ENCODE peak calls at places on chromosomes 3 and 15, in five cellular contexts. O is fibroblast of lung, J is AG04450, F is brain microvascular endothelial cell, Z is uterus. N is an unnamed sample.

GRCh38 chr3:168467085-168467714 is 371.5 kb upstream of the GOLIM4 start:
- DNase-seq in O (peak; percentile 33), J (peak; percentile 42), F (peak; percentile 74), Z (no peak), N (peak; percentile 85)

GRCh38 chr3:110576962-110577361 is 494.7 kb upstream of the NECTIN3 start:
- DNase-seq in O (peak; percentile 92), J (peak; percentile 76), F (peak; percentile 80), Z (no peak), N (peak; percentile 93)

GRCh38 chr3:142734834-142735233 is 11.0 kb downstream of the TRPC1 start:
- DNase-seq in O (no peak), J (no peak), F (no peak), Z (no peak), N (no peak)

GRCh38 chr15:89463113-89463512 is 33.3 kb downstream of the RHCG start:
- DNase-seq in O (no peak), J (no peak), F (no peak), Z (no peak), N (no peak)

GRCh38 chr3:184616416-184616815 is 54.8 kb downstream of the EPHB3 start:
- DNase-seq in O (peak; percentile 36), J (no peak), F (no peak), Z (no peak), N (no peak)

GRCh38 chr15:69805248-69805953 is 292.3 kb downstream of the TLE3 start:
- DNase-seq in O (no peak), J (no peak), F (no peak), Z (no peak), N (no peak)

GRCh38 chr3:48500656-48501055 is 3.3 kb downstream of the SHISA5 start:
- DNase-seq in O (no peak), J (no peak), F (no peak), Z (no peak), N (no peak)

GRCh38 chr15:77836116-77836798 is 203.5 kb upstream of the LINGO1 start:
- DNase-seq in O (peak; percentile 40), J (no peak), F (peak; percentile 17), Z (no peak), N (peak; percentile 28)

GRCh38 chr15:96849501-96849900 is 519.0 kb downstream of the NR2F2 start:
- DNase-seq in O (peak; percentile 63), J (peak; percentile 11), F (peak; percentile 92), Z (no peak), N (no peak)

GRCh38 chr15:67820992-67821783 is 4.1 kb upstream of the SKOR1 start:
- DNase-seq in O (peak; percentile 54), J (no peak), F (no peak), Z (peak; percentile 45), N (peak; percentile 77)

GRCh38 chr15:48103647-48104046 is 17.1 kb upstream of the SLC24A5 start:
- DNase-seq in O (no peak), J (no peak), F (no peak), Z (no peak), N (no peak)

GRCh38 chr3:180252683-180253082 is 215.9 kb upstream of the PEX5L start:
- DNase-seq in O (no peak), J (no peak), F (no peak), Z (no peak), N (no peak)

GRCh38 chr3:132569153-132569552 is 27.9 kb upstream of the ACKR4 start:
- DNase-seq in O (peak; percentile 29), J (no peak), F (no peak), Z (no peak), N (peak; percentile 68)

GRCh38 chr3:82261637-82262036 is 500.2 kb upstream of the GBE1 start:
- DNase-seq in O (no peak), J (no peak), F (no peak), Z (no peak), N (no peak)

GRCh38 chr3:139774570-139775302 is 97.0 kb upstream of the NMNAT3 start:
- DNase-seq in O (peak; percentile 88), J (no peak), F (peak; percentile 70), Z (no peak), N (peak; percentile 41)

GRCh38 chr3:182533394-182533793 is 259.9 kb upstream of the ATP11B start:
- DNase-seq in O (no peak), J (no peak), F (no peak), Z (no peak), N (no peak)

GRCh38 chr3:173501941-173502489 is 104.5 kb downstream of the NLGN1 start:
- DNase-seq in O (peak; percentile 71), J (no peak), F (no peak), Z (no peak), N (peak; percentile 5)

GRCh38 chr15:37679627-37680026 is 254.8 kb upstream of the TMCO5A start:
- DNase-seq in O (no peak), J (no peak), F (no peak), Z (no peak), N (no peak)

GRCh38 chr3:181741428-181741827 is 29.7 kb downstream of the SOX2 start:
- DNase-seq in O (no peak), J (no peak), F (no peak), Z (no peak), N (no peak)

GRCh38 chr3:196792771-196793170 is 53.1 kb downstream of the PAK2 start:
- DNase-seq in O (peak; percentile 60), J (no peak), F (no peak), Z (no peak), N (peak; percentile 36)

GRCh38 chr15:90143176-90143655 is 40.9 kb upstream of the IDH2 start:
- DNase-seq in O (peak; percentile 34), J (no peak), F (peak; percentile 27), Z (peak; percentile 27), N (peak; percentile 18)

GRCh38 chr3:64686446-64686908 is 1.3 kb downstream of the ADAMTS9 start:
- DNase-seq in O (peak; percentile 67), J (no peak), F (peak; percentile 60), Z (no peak), N (no peak)

GRCh38 chr3:52299815-52300611 is 12.4 kb downstream of the GLYCTK start:
- DNase-seq in O (peak; percentile 37), J (no peak), F (peak; percentile 39), Z (peak; percentile 42), N (peak; percentile 25)

GRCh38 chr3:122200681-122201080 is 17.2 kb downstream of the CASR start:
- DNase-seq in O (no peak), J (no peak), F (no peak), Z (no peak), N (no peak)

GRCh38 chr15:96404560-96404959 is 74.1 kb downstream of the NR2F2 start:
- DNase-seq in O (no peak), J (no peak), F (no peak), Z (no peak), N (no peak)

GRCh38 chr3:78287085-78287484 is 1247.2 kb downstream of the ROBO2 start:
- DNase-seq in O (peak; percentile 65), J (no peak), F (no peak), Z (no peak), N (no peak)

GRCh38 chr15:52078876-52079700 is 33.5 kb downstream of the BCL2L10 start:
- DNase-seq in O (peak; percentile 49), J (no peak), F (peak; percentile 48), Z (peak; percentile 62), N (peak; percentile 83)
- H3K4me3 ChIP-seq in O (no peak overlapping the region), J (no peak overlapping the region), F (no peak overlapping the region), Z (no peak overlapping the region), N (no peak overlapping the region)

DNA sequence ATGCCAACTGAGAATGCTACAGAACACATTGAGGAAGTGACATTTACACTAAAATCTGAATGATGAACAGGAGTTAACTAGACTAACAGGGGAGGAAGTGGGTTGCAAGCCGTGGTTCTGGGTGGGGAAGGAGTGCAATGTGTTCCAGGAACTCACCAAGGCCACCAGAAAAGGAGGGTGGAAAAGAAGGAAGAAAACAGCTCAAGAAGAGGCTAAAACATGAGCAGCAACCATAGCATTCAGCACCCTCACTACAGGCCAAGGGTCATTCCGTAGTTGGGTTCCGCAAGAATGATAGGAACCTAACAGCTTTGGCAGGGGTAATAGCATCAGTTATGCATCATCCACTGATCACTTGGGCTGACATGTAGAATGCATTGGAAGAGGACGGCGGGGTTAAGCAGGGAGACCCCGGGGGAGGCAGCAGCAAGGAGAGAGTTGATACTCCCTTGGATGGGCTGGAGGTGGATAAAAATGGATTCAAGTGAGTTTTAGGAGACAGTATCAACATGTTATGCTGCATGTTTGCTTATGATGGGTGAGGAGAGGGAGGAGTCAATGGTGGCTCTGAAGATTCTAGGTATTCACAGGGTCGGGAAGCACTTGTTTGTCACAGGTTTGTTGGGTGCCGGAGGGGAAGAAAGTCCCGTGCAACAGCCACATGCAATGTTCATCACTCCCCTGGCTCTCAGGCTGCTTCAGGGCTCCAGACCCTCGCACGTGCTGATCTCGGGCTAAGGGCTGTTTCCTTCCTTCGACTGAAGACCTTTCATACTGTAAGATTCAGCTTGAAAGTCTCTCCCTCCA is 53.2 kb downstream of the LIPC start:
- DNase-seq in O (no peak), J (no peak), F (no peak), Z (no peak), N (no peak)
- H3K4me3 ChIP-seq in O (no peak overlapping the region), J (no peak overlapping the region), F (no peak overlapping the region), Z (no peak overlapping the region), N (no peak overlapping the region)

GRCh38 chr3:130907966-130908365 is 14.1 kb downstream of the ATP2C1 start:
- DNase-seq in O (no peak), J (no peak), F (no peak), Z (no peak), N (no peak)
- H3K4me3 ChIP-seq in O (no peak overlapping the region), J (no peak overlapping the region), F (no peak overlapping the region), Z (no peak overlapping the region), N (no peak overlapping the region)

GRCh38 chr3:95612611-95613010 is 1201.8 kb upstream of the EPHA6 start:
- DNase-seq in O (no peak), J (no peak), F (no peak), Z (no peak), N (no peak)

GRCh38 chr3:95613993-95614392 is 1200.4 kb upstream of the EPHA6 start:
- DNase-seq in O (no peak), J (no peak), F (no peak), Z (no peak), N (no peak)

DNA sequence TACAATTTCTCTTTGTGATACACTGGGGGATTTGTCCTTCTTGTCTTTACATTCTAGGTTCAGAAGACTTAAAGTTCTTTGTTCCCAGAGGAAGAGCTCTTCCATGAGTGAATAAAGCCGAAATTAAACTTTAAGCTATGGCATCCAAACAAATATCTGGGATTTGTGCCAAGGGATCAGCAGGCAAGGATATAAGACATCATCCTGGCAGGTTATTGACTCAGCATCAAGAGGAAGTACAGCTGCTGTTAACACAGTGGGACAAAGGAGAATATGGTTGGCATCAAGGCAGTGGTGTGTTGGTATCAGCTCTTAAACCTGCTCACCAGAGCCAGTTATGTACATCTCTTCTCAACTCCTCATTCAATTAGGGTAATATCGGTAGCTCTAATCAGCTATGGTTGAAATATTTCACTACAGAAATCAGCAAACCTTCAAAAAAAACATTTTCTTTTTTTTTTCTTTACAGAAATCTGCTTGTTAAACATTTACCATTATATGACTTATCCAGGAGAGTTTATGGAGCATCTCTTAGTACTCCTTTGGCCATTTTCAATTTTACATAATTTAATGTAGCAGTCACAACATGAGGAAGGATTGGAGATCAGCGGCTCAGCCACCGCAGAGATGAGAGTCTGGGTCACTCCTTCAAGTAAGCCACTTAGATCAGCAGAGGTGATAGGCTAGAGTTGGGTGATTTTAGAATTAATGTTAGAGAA is 1198.6 kb upstream of the EPHA6 start:
- DNase-seq in O (no peak), J (no peak), F (no peak), Z (no peak), N (no peak)
- H3K4me3 ChIP-seq in O (no peak overlapping the region), J (no peak overlapping the region), F (no peak overlapping the region), Z (no peak overlapping the region), N (no peak overlapping the region)

GRCh38 chr15:101137312-101137940 is 114.4 kb downstream of the CHSY1 start:
- DNase-seq in O (no peak), J (no peak), F (no peak), Z (no peak), N (no peak)
- H3K4me3 ChIP-seq in O (no peak overlapping the region), J (no peak overlapping the region), F (no peak overlapping the region), Z (no peak overlapping the region), N (no peak overlapping the region)

GRCh38 chr3:23567917-23568316 is 237.8 kb upstream of the UBE2E1 start:
- DNase-seq in O (peak; percentile 97), J (peak; percentile 77), F (peak; percentile 99), Z (no peak), N (peak; percentile 64)
- H3K4me3 ChIP-seq in O (no peak overlapping the region), J (no peak overlapping the region), F (no peak overlapping the region), Z (no peak overlapping the region), N (no peak overlapping the region)

N was measured in adipocyte.